ENCODE peak calls at places on chromosomes 4 and X, in ten cellular contexts. J, U, D, V, N, M, E, A, X and S are unnamed samples.

GRCh38 chr4:121182296-121182695 is 18.2 kb upstream of the TNIP3 start:
- DNase-seq in J (peak; percentile 56), N (no peak), U (peak; percentile 59), A (peak; percentile 29), E (no peak), V (no peak), D (no peak), M (no peak), X (peak; percentile 7), S (no peak)

GRCh38 chrX:95754411-95754810 is 930.2 kb upstream of the DIAPH2 start:
- DNase-seq in N (no peak), M (no peak), J (no peak), A (no peak), V (no peak), E (no peak), U (no peak), X (no peak), D (no peak), S (no peak)

GRCh38 chrX:54715621-54716020 is 82.4 kb downstream of the ITIH6 start:
- DNase-seq in V (no peak), J (no peak), D (no peak), E (peak; percentile 5), X (no peak), A (no peak), N (no peak), U (no peak), M (no peak), S (no peak)

GRCh38 chr4:26992657-26993361 is 132.2 kb downstream of the STIM2 start:
- DNase-seq in E (no peak), A (peak; percentile 94), M (peak; percentile 40), V (no peak), N (peak; percentile 60), D (no peak), J (no peak), U (peak; percentile 95), X (peak; percentile 21), S (no peak)

GRCh38 chr4:177163532-177163931 is 146.1 kb upstream of the NEIL3 start:
- DNase-seq in U (peak; percentile 75), D (no peak), E (no peak), J (no peak), M (no peak), X (no peak), N (no peak), V (no peak), A (no peak), S (no peak)

GRCh38 chr4:185779520-185779919 is 32.5 kb downstream of the SORBS2 start:
- DNase-seq in M (no peak), N (no peak), D (no peak), A (no peak), J (no peak), U (peak; percentile 59), X (no peak), E (peak; percentile 13), V (no peak), S (no peak)

GRCh38 chrX:130170752-130171445 is 863 bp upstream of the RAB33A start:
- DNase-seq in E (peak; percentile 59), A (no peak), M (peak; percentile 52), N (peak; percentile 73), X (peak; percentile 49), U (peak; percentile 8), J (peak; percentile 35), V (peak; percentile 71), D (peak; percentile 34), S (no peak)

GRCh38 chr4:141016117-141016798 is 117.0 kb downstream of the RNF150 start:
- DNase-seq in U (no peak), X (no peak), J (no peak), V (peak; percentile 16), D (no peak), M (no peak), A (no peak), N (no peak), E (no peak), S (no peak)

GRCh38 chr4:86033171-86033570 is 326.7 kb downstream of the MAPK10 start:
- DNase-seq in J (no peak), X (peak; percentile 86), D (no peak), V (no peak), M (peak; percentile 70), N (no peak), U (peak; percentile 93), A (peak; percentile 97), E (no peak), S (no peak)

GRCh38 chr4:93842512-93843252 is 14.1 kb downstream of the ATOH1 start:
- DNase-seq in A (no peak), E (no peak), M (no peak), U (no peak), D (no peak), J (peak; percentile 24), N (no peak), X (no peak), V (no peak), S (no peak)

GRCh38 chr4:31592293-31592692 is 872.1 kb downstream of the PCDH7 start:
- DNase-seq in X (no peak), D (no peak), U (no peak), E (peak; percentile 1), J (no peak), V (no peak), N (no peak), A (no peak), M (no peak), S (no peak)

DNA sequence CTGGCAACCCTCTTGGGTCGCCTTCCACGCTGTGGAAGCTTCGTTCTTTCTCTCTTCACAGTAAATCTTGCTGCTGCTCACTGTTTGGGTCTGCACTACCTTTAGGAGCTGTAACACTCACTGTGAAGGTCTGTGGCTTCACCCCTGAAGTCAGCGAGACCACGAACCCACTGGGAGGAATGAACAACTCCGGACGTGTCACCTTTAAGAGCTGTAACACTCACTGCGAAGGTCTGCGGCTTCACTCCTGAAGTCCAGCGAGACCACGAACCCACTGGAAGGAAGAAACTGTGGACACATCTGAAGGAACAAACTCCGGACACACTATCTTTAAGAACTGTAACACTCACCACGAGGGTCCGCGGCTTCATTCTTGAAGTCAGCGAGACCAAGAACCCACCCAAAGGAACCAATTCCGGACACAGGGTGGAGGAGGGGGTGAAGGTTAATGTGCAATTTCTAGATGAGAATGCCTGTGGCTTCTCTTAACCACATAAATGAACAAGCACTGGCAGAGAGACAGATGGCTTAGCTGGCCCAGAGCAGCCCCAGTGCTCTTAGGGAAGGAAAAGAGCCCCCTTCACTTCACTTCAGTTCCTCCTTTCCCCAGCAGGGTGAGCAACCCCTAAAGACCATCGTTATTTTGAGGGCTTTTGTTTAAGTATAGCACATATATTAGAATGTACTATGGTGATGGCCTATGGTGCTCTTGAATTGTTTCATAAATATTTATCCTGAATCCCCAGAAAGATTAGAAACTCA is 73.0 kb downstream of the LUZP4 start:
- DNase-seq in V (peak; percentile 27), X (no peak), M (no peak), D (no peak), E (no peak), U (peak; percentile 84), J (no peak), A (peak; percentile 32), N (no peak), S (no peak)
- TF ChIP-seq CTCF in V (peak; percentile 43), X (peak; percentile 37), M (no peak), D (no peak), E (no peak), U (no peak), J (no peak), A (peak; percentile 28), N (no peak), S (peak; percentile 13)

DNA sequence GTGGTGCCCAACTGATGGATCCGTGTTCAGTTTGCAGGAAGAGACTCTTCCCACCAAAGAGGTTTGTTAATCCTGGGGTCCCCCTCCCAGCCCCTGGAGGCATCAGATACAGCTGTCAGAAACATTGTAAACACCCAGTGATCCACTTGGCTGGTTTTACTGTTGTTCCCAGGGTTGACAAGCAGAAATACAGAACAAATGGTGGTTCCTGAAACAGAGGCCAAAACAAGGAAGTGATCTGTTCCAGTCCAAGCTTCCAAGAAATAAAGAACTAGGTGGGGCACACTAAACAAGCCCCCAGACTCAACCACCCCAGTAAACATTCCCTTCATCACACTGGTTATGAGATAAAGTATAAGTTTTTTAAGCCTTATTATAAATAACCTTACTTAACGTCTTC is 1.4 kb downstream of the TMLHE start:
- DNase-seq in N (no peak), U (no peak), A (no peak), M (no peak), J (no peak), E (no peak), V (no peak), X (no peak), D (no peak), S (no peak)
- H3K4me3 ChIP-seq in N (peak overlapping the region; percentile 85), U (peak overlapping the region; percentile 80), A (peak overlapping the region; percentile 83), M (peak overlapping the region; percentile 70), J (no peak overlapping the region), E (no peak overlapping the region), V (peak overlapping the region; percentile 70), X (peak overlapping the region; percentile 62), D (no peak overlapping the region), S (peak overlapping the region; percentile 66)

GRCh38 chr4:88908521-88908920 is 148.5 kb downstream of the FAM13A start:
- DNase-seq in D (no peak), J (peak; percentile 32), N (no peak), A (no peak), V (no peak), X (no peak), M (no peak), U (no peak), E (no peak), S (no peak)
- TF ChIP-seq CTCF in D (no peak), J (no peak), N (no peak), A (no peak), V (no peak), X (no peak), M (no peak), U (no peak), E (no peak), S (no peak)

GRCh38 chr4:2793920-2794706 is 1.2 kb downstream of the SH3BP2 start:
- DNase-seq in A (peak; percentile 62), E (peak; percentile 57), D (no peak), J (peak; percentile 69), M (peak; percentile 79), U (no peak), X (no peak), V (no peak), N (peak; percentile 63), S (no peak)

GRCh38 chr4:2794707-2795557 is 2.0 kb downstream of the SH3BP2 start:
- DNase-seq in J (peak; percentile 61), D (no peak), N (peak; percentile 73), U (peak; percentile 84), E (peak; percentile 44), X (no peak), V (no peak), M (peak; percentile 82), A (peak; percentile 83), S (no peak)

GRCh38 chr4:2792396-2792710 is 532 bp upstream of the SH3BP2 start:
- DNase-seq in E (no peak), V (no peak), U (no peak), J (no peak), A (no peak), D (no peak), X (no peak), N (no peak), M (no peak), S (no peak)

GRCh38 chr4:2792711-2793577 is at the start of gene SH3BP2:
- DNase-seq in J (peak; percentile 90), A (peak; percentile 47), X (peak; percentile 85), E (peak; percentile 56), N (peak; percentile 91), D (no peak), M (peak; percentile 92), U (peak; percentile 65), V (peak; percentile 90), S (no peak)

DNA sequence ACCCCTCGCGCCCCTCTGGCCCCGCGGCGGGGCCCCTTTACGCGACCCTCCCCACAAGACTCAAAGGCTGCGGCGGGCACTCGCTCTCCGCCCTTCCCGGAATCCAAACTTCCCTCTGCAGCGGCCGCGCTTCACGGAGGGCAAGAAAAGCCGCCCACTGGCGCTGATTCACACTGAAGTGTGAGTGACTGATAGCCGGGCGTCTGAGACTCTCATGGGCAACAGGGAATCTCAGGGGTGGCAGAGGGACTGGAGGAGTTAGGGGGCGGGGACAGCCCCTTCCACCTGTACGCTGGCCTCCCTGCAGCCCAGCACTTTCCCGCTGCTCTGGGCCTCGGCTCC is 664 bp downstream of the SH3BP2 start:
- DNase-seq in J (peak; percentile 57), U (peak; percentile 50), X (no peak), V (peak; percentile 58), D (no peak), M (peak; percentile 76), E (peak; percentile 30), A (peak; percentile 56), N (peak; percentile 59), S (no peak)
- H3K4me3 ChIP-seq in J (peak overlapping the region; percentile 78), U (peak overlapping the region; percentile 58), X (peak overlapping the region; percentile 44), V (peak overlapping the region; percentile 61), D (peak overlapping the region; percentile 44), M (peak overlapping the region; percentile 80), E (peak overlapping the region; percentile 73), A (peak overlapping the region; percentile 72), N (peak overlapping the region; percentile 74), S (peak overlapping the region; percentile 49)